ENCODE peak calls at places on chromosomes 12 and 14, in eight cellular contexts. C, R, Q, Z, B, Y, U and N are unnamed samples.

GRCh38 chr14:71472281-71472960 is 459.8 kb upstream of the RGS6 start:
- DNase-seq in C (peak; percentile 21), B (no peak), Y (no peak), U (peak; percentile 24), R (no peak), Q (no peak), Z (no peak), N (no peak)

GRCh38 chr12:92400006-92400405 is 254.4 kb upstream of the BTG1 start:
- DNase-seq in Y (no peak), C (no peak), Z (no peak), Q (no peak), R (peak; percentile 14), U (peak; percentile 65), B (no peak), N (no peak)

GRCh38 chr12:58033831-58034230 is 92.5 kb downstream of the ATP23 start:
- DNase-seq in U (no peak), C (no peak), Z (no peak), B (no peak), R (no peak), Q (no peak), Y (no peak), N (no peak)

GRCh38 chr14:55671641-55672040 is 91.6 kb downstream of the KTN1 start:
- DNase-seq in Q (no peak), C (peak; percentile 37), Z (no peak), R (no peak), Y (no peak), U (no peak), B (no peak), N (no peak)

GRCh38 chr14:65001758-65002157 is 15.1 kb downstream of the FNTB start:
- DNase-seq in U (no peak), Y (no peak), Q (no peak), Z (no peak), C (no peak), R (no peak), B (no peak), N (no peak)

GRCh38 chr14:95381726-95382125 is 62.0 kb upstream of the CLMN start:
- DNase-seq in Y (no peak), C (no peak), Z (no peak), Q (no peak), B (no peak), R (no peak), U (no peak), N (no peak)

GRCh38 chr14:102250636-102251035 is 54.3 kb downstream of the MOK start:
- DNase-seq in B (no peak), Q (no peak), U (no peak), Y (no peak), C (no peak), Z (no peak), R (no peak), N (no peak)

GRCh38 chr14:90091393-90091792 is 29.6 kb downstream of the KCNK13 start:
- DNase-seq in B (no peak), U (no peak), C (peak; percentile 20), R (no peak), Z (no peak), Q (no peak), Y (no peak), N (no peak)

GRCh38 chr12:27711312-27711682 is 665 bp downstream of the MRPS35 start:
- DNase-seq in R (no peak), B (no peak), C (no peak), Q (no peak), U (peak; percentile 65), Z (no peak), Y (no peak), N (no peak)

DNA sequence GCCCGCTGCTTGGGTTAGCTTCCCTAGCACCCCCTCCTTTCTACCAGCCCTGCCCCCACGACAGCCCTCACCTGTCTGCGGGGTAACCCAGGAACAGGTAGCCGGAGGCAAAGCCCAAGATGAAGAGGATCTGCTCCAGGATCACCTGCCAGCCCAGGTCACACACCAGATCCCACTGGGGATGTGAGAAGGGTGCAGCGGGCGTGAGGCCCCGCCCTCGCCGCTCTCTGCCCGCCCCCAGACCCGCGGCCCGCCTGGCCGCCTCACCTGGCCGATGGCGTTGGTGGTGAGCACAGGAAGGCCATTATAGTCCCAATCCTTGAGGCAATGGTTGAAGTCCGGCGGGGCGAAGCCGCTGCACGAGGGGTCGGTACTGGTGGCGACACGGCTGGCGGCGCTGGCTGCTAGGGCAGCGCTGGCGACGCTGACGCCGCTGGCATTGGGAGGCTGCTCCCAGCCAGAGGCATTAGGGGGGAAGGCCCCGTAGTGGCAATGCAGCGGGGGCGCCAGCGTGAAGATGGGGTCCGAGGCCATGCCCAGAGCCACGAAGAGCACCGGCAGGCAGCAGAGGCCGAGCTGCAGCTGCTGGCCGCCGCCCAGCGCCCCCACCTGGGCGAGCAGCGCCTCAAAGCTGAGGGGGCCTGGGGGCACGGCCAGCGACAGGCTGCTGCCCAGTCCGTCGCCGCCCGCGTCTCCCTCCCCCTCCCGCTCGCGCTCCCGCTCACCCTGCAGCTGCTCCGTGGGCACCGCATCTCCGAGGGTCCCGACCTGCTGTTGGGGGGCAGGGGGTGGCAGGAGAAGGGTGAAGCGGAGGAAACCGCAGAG is 794 bp downstream of the SLC22A17 start:
- DNase-seq in R (no peak), U (no peak), Q (no peak), Y (no peak), C (no peak), Z (peak; percentile 17), B (no peak), N (no peak)
- H3K4me3 ChIP-seq in R (peak overlapping the region; percentile 65), U (no peak overlapping the region), Q (peak overlapping the region; percentile 64), Y (peak overlapping the region; percentile 37), C (peak overlapping the region; percentile 76), Z (peak overlapping the region; percentile 63), B (peak overlapping the region; percentile 67), N (peak overlapping the region; percentile 54)

GRCh38 chr12:86774841-86775386 is 518.7 kb upstream of the MGAT4C start:
- DNase-seq in Y (no peak), B (no peak), U (no peak), C (peak; percentile 60), R (no peak), Q (no peak), Z (no peak), N (no peak)

GRCh38 chr12:86772688-86773087 is 516.5 kb upstream of the MGAT4C start:
- DNase-seq in Z (no peak), Q (no peak), Y (no peak), C (peak; percentile 43), R (no peak), B (no peak), U (no peak), N (no peak)

DNA sequence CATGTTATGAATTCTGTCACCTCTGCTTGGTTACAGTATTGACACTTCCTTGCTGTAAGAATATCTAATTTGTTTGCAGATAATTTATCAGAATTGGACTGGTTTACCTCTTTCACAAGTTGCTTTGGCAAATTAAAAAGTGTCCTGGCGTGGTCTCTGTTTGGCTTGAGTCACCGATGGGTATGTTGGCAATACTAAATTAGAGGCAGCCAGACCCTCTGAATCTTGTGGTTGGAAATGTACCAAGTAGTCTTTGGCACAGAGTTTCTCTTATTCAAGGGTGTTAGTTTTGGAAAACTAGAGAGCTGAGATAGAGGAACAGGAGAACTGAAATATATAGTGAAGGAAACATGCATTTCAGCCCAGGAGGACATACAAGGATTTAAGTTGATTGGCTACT is 521.1 kb upstream of the MGAT4C start:
- DNase-seq in R (no peak), Q (no peak), Z (no peak), C (no peak), Y (no peak), U (no peak), B (no peak), N (no peak)
- H3K36me3 ChIP-seq in R (no peaks in the 10 kb centered on the region), Q (no peaks in the 10 kb centered on the region), Z (no peaks in the 10 kb centered on the region), C (no peaks in the 10 kb centered on the region), Y (no peaks in the 10 kb centered on the region), U (no peaks in the 10 kb centered on the region), B (no peaks in the 10 kb centered on the region), N (no peaks in the 10 kb centered on the region)

GRCh38 chr14:34707722-34708121 is 6.7 kb downstream of the CFL2 start:
- DNase-seq in B (no peak), U (no peak), Q (no peak), R (no peak), C (no peak), Z (no peak), Y (no peak), N (no peak)

GRCh38 chr14:34699873-34700621 is 14.3 kb downstream of the CFL2 start:
- DNase-seq in Z (no peak), C (peak; percentile 93), Q (no peak), Y (peak; percentile 93), U (no peak), R (no peak), B (no peak), N (no peak)

GRCh38 chr14:34700622-34701130 is 13.7 kb downstream of the CFL2 start:
- DNase-seq in C (no peak), B (no peak), Z (no peak), Y (no peak), R (no peak), Q (no peak), U (no peak), N (no peak)

DNA sequence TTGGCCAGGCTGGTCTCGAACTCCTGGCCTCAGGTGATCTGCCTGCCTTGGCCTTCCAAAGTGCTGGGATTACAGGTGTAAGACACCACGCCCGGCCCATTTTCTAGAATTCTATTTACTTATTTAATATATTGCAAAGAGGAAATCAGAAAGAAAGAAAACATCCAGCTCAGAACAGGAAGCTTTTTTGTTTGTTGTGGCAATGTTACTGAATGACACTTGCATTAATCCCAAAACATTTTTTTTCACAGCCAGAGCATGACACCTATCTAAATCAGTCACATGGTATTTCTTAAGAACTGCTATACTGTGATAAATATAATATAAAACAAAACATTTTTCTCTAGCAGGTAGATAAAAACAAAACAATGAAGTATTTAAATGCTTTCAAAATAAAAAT is 12.6 kb downstream of the CFL2 start:
- DNase-seq in B (no peak), C (no peak), Z (no peak), R (no peak), Y (no peak), Q (no peak), U (no peak), N (no peak)
- H3K4me3 ChIP-seq in B (no peak overlapping the region), C (no peak overlapping the region), Z (no peak overlapping the region), R (no peak overlapping the region), Y (no peak overlapping the region), Q (no peak overlapping the region), U (no peak overlapping the region), N (no peak overlapping the region)

GRCh38 chr14:74508844-74509428 is 15.4 kb downstream of the ISCA2 start:
- DNase-seq in Z (no peak), B (no peak), C (no peak), Q (no peak), U (no peak), R (no peak), Y (no peak), N (no peak)
- H3K36me3 ChIP-seq in Z (no peaks in the 10 kb centered on the region), B (no peaks in the 10 kb centered on the region), C (peaks cover 17% of the 10 kb centered on the region), Q (no peaks in the 10 kb centered on the region), U (no peaks in the 10 kb centered on the region), R (no peaks in the 10 kb centered on the region), Y (no peaks in the 10 kb centered on the region), N (no peaks in the 10 kb centered on the region)